ENCODE peak calls at places on chromosomes 13 and 19, in seven cellular contexts. H is PC-3, F is astrocyte, I is endothelial cell of umbilical vein, N is H1, O is kidney, R is colonic mucosa. K is an unnamed sample. For H3K4me1, the result is how much of the 10 kb centered on the place peaks cover.

GRCh38 chr13:46373623-46374022 is 13.4 kb downstream of the RUBCNL start:
- DNase-seq in H (no peak), F (no peak), I (no peak), N (no peak), O (no peak), R (peak), K (no peak)

GRCh38 chr13:106609116-106609515 is 41.2 kb upstream of the ARGLU1 start:
- DNase-seq in H (no peak), F (no peak), I (no peak), N (no peak), O (no peak), R (no peak), K (no peak)

GRCh38 chr19:51480590-51480989 is 2.3 kb downstream of the CEACAM18 start:
- DNase-seq in H (peak), F (no peak), I (no peak), N (no peak), O (no peak), R (no peak), K (peak)

GRCh38 chr13:48726711-48727110 is 73.0 kb downstream of the CYSLTR2 start:
- DNase-seq in H (no peak), F (no peak), I (no peak), N (no peak), O (no peak), R (no peak), K (no peak)

GRCh38 chr13:60482012-60482411 is 85.0 kb downstream of the TDRD3 start:
- DNase-seq in H (no peak), F (no peak), I (no peak), N (no peak), O (no peak), R (no peak), K (no peak)

GRCh38 chr19:50858896-50859295 is 4.2 kb downstream of the KLK3 start:
- DNase-seq in H (no peak), F (no peak), I (no peak), N (no peak), O (no peak), R (peak), K (no peak)

GRCh38 chr13:93977986-93978385 is 501.5 kb downstream of the DCT start:
- DNase-seq in H (no peak), F (peak), I (no peak), N (no peak), O (no peak), R (no peak), K (no peak)

GRCh38 chr13:54859827-54860226 is 1831.2 kb downstream of the OLFM4 start:
- DNase-seq in H (no peak), F (no peak), I (no peak), N (no peak), O (no peak), R (no peak), K (no peak)

GRCh38 chr13:71876648-71877279 is 9.8 kb upstream of the DACH1 start:
- DNase-seq in H (no peak), F (no peak), I (no peak), N (no peak), O (no peak), R (no peak), K (no peak)

GRCh38 chr13:113744197-113745000 is 14.6 kb upstream of the TMEM255B start:
- DNase-seq in H (no peak), F (no peak), I (no peak), N (no peak), O (peak), R (no peak), K (no peak)
- H3K4me1 ChIP-seq in H (under half), F (under half), I (under half), N (under half), O (under half), R (under half), K (under half)

DNA sequence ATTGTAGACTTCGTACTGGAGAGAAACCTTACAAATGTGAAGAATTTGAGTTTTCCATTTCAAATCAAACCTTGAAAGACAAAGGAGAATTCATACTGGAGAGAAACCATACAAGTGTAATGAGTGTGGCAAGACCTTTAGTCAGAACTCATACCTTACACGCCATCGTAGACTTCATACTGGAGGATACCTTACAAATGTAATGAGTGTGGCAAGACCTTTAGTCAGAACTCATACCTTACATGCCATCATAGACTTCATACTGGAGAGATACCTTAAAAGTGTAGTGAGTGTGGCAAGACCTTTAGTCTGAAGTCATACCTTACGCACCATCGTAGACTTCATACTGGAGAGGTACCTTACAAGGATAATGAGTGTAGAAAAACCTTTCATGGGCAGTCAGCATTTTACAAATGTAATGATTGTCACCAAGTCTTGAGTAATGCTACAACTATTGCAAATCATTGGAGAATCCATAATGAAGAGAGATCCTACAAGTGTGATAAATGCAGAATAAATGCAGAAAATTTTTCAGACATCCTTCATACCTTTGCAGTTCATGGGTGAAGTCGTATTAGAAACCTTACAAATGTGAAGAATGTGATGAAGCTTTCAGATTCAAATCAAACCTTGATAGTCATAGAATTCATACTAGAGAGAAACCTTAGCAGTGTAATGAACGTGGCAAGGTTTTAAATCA is 14.7 kb downstream of the ZNF765 start:
- DNase-seq in H (no peak), F (no peak), I (no peak), N (no peak), O (no peak), R (no peak), K (no peak)
- H3K9ac ChIP-seq in H (no peak), F (no peak), I (no peak), N (no peak), O (no peak), R (no peak), K (no peak)

GRCh38 chr13:44818016-44818415 is 171.3 kb downstream of the NUFIP1 start:
- DNase-seq in H (no peak), F (no peak), I (no peak), N (no peak), O (no peak), R (no peak), K (no peak)

GRCh38 chr13:44819245-44819644 is 170.0 kb downstream of the NUFIP1 start:
- DNase-seq in H (peak), F (peak), I (peak), N (no peak), O (no peak), R (no peak), K (no peak)

GRCh38 chr13:44819762-44820161 is 169.5 kb downstream of the NUFIP1 start:
- DNase-seq in H (no peak), F (no peak), I (no peak), N (no peak), O (no peak), R (no peak), K (no peak)

GRCh38 chr13:44816701-44817684 is 172.3 kb downstream of the NUFIP1 start:
- DNase-seq in H (peak), F (peak), I (peak), N (no peak), O (no peak), R (no peak), K (no peak)

DNA sequence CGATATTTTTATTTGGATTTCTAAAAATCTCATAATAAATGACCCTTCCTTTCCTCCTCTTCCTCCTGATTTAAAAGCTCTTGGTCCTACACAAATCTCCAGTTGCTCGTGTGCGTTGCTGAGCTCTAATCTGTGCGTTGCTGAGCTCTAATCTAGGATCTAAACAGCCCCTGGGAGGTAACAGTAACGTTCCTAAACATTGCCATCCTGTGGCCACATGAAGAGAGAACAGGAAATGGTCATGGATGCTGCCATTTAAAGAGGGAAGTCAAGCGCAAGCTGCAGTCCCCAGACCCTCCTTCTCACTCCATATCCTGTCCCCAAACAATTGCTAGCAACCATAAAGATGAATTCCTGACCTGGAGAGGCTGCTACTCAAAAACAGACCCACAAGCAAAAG is 170.8 kb downstream of the NUFIP1 start:
- DNase-seq in H (peak), F (no peak), I (no peak), N (no peak), O (no peak), R (no peak), K (peak)
- TF ChIP-seq CTCF in H (peak), F (no peak), I (no peak), N (peak), O (no peak), R (no peak), K (peak)

GRCh38 chr19:38679839-38680238 is 32.4 kb downstream of the ACTN4 start:
- DNase-seq in H (no peak), F (peak), I (no peak), N (no peak), O (no peak), R (no peak), K (no peak)
- H3K4me1 ChIP-seq in H (under half), F (half or more), I (half or more), N (under half), O (half or more), R (under half), K (under half)

DNA sequence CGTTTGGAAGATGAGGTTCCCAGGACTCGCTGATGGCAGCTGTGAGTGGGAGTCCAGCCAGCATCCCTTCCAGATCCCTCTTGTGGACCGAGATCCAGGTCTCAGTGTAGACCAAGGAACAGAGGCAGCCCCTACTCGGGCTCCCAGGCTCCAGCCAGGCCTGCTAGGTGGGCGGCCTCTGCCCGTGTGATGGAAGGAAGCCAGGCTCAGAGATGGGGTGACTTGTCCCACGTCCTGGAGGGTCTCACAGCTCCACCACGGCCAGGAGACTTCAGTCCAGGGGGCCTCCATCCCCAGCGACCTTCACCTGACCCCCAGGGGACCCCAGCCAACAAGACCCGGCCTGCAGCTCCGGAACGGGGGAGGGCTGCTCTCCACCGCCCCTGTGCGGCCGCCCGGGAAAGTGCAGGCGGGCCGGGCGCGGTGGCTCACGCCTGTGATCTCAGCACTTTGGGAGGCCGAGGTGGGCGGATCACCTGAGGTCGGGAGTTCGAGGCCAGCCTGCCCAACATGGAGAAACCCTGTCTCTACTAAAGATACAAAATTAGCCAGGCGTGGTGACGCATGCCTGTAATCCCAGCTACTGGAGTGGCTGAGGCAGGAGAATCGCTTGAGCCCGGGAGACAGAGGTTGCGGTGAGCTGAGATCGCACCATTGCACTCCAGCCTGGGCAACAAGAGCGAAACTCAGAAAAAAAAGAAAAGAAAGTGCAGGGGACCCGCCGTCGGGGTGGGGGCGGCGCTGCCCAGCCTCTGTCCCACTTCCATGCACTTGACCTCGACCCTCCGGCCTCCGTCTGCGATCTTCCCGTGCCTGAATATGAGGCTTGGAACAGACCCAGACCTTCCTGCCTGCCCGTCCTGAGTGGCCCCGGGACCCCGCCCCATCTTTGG is 600 bp upstream of the MADCAM1 start:
- DNase-seq in H (peak), F (peak), I (peak), N (peak), O (no peak), R (no peak), K (peak)
- H3K9ac ChIP-seq in H (no peak), F (no peak), I (no peak), N (no peak), O (no peak), R (no peak), K (no peak)

GRCh38 chr19:12782424-12783225 is 7.3 kb upstream of the HOOK2 start:
- DNase-seq in H (peak), F (peak), I (peak), N (peak), O (peak), R (peak), K (peak)
- TF ChIP-seq CTCF in H (peak), F (no peak), I (no peak), N (no peak), O (no peak), R (no peak), K (no peak)

GRCh38 chr19:7358102-7358597 is 9.4 kb downstream of the ARHGEF18 start:
- DNase-seq in H (no peak), F (no peak), I (no peak), N (no peak), O (no peak), R (no peak), K (no peak)
- H3K4me1 ChIP-seq in H (under half), F (under half), I (under half), N (under half), O (under half), R (under half), K (under half)

K was measured in neural progenitor cell.